ENCODE peak calls at places on chromosomes 13 and 19, in five cellular contexts. One of them, this sample, is unnamed.

GRCh38 chr19:19388568-19389555 is 16.6 kb upstream of the GATAD2A start:
- DNase-seq in thoracic aorta: no peak
- DNase-seq in left lung: no peak
- DNase-seq in cardiac fibroblast: no peak
- DNase-seq in AG10803: no peak
- DNase-seq in this sample: no peak

GRCh38 chr13:77477299-77477848 is 58.1 kb upstream of the SCEL start:
- DNase-seq in cardiac fibroblast: no peak
- DNase-seq in left lung: no peak
- DNase-seq in thoracic aorta: no peak
- DNase-seq in AG10803: no peak
- DNase-seq in this sample: no peak

GRCh38 chr13:82356667-82357066 is 1525.6 kb downstream of the SLITRK1 start:
- DNase-seq in cardiac fibroblast: peak; percentile 18
- DNase-seq in left lung: no peak
- DNase-seq in AG10803: peak; percentile 0
- DNase-seq in thoracic aorta: no peak
- DNase-seq in this sample: no peak

GRCh38 chr13:64688893-64689677 is 2541.1 kb downstream of the PCDH9 start:
- DNase-seq in cardiac fibroblast: peak; percentile 2
- DNase-seq in AG10803: peak; percentile 11
- DNase-seq in left lung: no peak
- DNase-seq in thoracic aorta: no peak
- DNase-seq in this sample: peak; percentile 81

GRCh38 chr19:15614507-15615379 is at the start of gene CYP4F8:
- DNase-seq in left lung: no peak
- DNase-seq in thoracic aorta: no peak
- DNase-seq in AG10803: no peak
- DNase-seq in cardiac fibroblast: no peak
- DNase-seq in this sample: no peak

GRCh38 chr13:99280166-99280565 is 22.0 kb upstream of the GPR18 start:
- DNase-seq in thoracic aorta: no peak
- DNase-seq in left lung: no peak
- DNase-seq in cardiac fibroblast: peak; percentile 8
- DNase-seq in AG10803: peak; percentile 85
- DNase-seq in this sample: no peak

GRCh38 chr13:77507931-77508776 is 27.4 kb upstream of the SCEL start:
- DNase-seq in AG10803: peak; percentile 85
- DNase-seq in thoracic aorta: no peak
- DNase-seq in cardiac fibroblast: peak; percentile 35
- DNase-seq in left lung: no peak
- DNase-seq in this sample: peak; percentile 49

GRCh38 chr19:2478324-2478755 is 2.4 kb downstream of the GADD45B start:
- DNase-seq in AG10803: peak; percentile 79
- DNase-seq in cardiac fibroblast: peak; percentile 85
- DNase-seq in left lung: no peak
- DNase-seq in thoracic aorta: peak; percentile 36
- DNase-seq in this sample: peak; percentile 64

GRCh38 chr19:43809762-43810696 is 7.8 kb upstream of the LYPD5 start:
- DNase-seq in thoracic aorta: no peak
- DNase-seq in cardiac fibroblast: peak; percentile 79
- DNase-seq in AG10803: peak; percentile 67
- DNase-seq in left lung: no peak
- DNase-seq in this sample: peak; percentile 74

GRCh38 chr19:2952953-2953481 is 8.2 kb upstream of the ZNF77 start:
- DNase-seq in left lung: peak; percentile 43
- DNase-seq in cardiac fibroblast: peak; percentile 32
- DNase-seq in AG10803: peak; percentile 26
- DNase-seq in thoracic aorta: no peak
- DNase-seq in this sample: no peak

GRCh38 chr19:29665826-29666633 is 769 bp downstream of the PLEKHF1 start:
- DNase-seq in AG10803: peak; percentile 69
- DNase-seq in cardiac fibroblast: peak; percentile 88
- DNase-seq in left lung: peak; percentile 70
- DNase-seq in thoracic aorta: no peak
- DNase-seq in this sample: peak; percentile 66

GRCh38 chr19:1825909-1826556 is 14.0 kb upstream of the ATP8B3 start:
- DNase-seq in AG10803: peak; percentile 52
- DNase-seq in cardiac fibroblast: peak; percentile 74
- DNase-seq in thoracic aorta: no peak
- DNase-seq in left lung: peak; percentile 92
- DNase-seq in this sample: peak; percentile 56

GRCh38 chr19:40246292-40247073 is 20.0 kb upstream of the CCNP start:
- DNase-seq in left lung: peak; percentile 1
- DNase-seq in thoracic aorta: no peak
- DNase-seq in AG10803: no peak
- DNase-seq in cardiac fibroblast: no peak
- DNase-seq in this sample: no peak

GRCh38 chr13:32056316-32056715 is 24.7 kb downstream of the FRY start:
- DNase-seq in left lung: no peak
- DNase-seq in thoracic aorta: no peak
- DNase-seq in AG10803: no peak
- DNase-seq in cardiac fibroblast: no peak
- DNase-seq in this sample: no peak

GRCh38 chr13:113971471-113972231 is 2.2 kb downstream of the C13orf46 start:
- DNase-seq in AG10803: no peak
- DNase-seq in left lung: peak; percentile 78
- DNase-seq in cardiac fibroblast: no peak
- DNase-seq in thoracic aorta: peak; percentile 1
- DNase-seq in this sample: no peak

GRCh38 chr19:13983213-13983889 is 22.8 kb downstream of the RFX1 start:
- DNase-seq in AG10803: no peak
- DNase-seq in left lung: no peak
- DNase-seq in thoracic aorta: no peak
- DNase-seq in cardiac fibroblast: no peak
- DNase-seq in this sample: no peak

GRCh38 chr19:7928741-7929701 is 3.1 kb upstream of the CTXN1 start:
- DNase-seq in cardiac fibroblast: peak; percentile 93
- DNase-seq in left lung: peak; percentile 77
- DNase-seq in AG10803: peak; percentile 89
- DNase-seq in thoracic aorta: no peak
- DNase-seq in this sample: peak; percentile 88

GRCh38 chr19:10863107-10863700 is 8.1 kb upstream of the CARM1 start:
- DNase-seq in left lung: peak; percentile 25
- DNase-seq in AG10803: peak; percentile 26
- DNase-seq in thoracic aorta: no peak
- DNase-seq in cardiac fibroblast: peak; percentile 31
- DNase-seq in this sample: no peak

GRCh38 chr19:34325961-34326360 is 39.0 kb upstream of the GPI start:
- DNase-seq in AG10803: no peak
- DNase-seq in cardiac fibroblast: no peak
- DNase-seq in left lung: no peak
- DNase-seq in thoracic aorta: no peak
- DNase-seq in this sample: peak; percentile 60

GRCh38 chr19:4174212-4174894 is 8.0 kb downstream of the SIRT6 start:
- DNase-seq in thoracic aorta: no peak
- DNase-seq in AG10803: no peak
- DNase-seq in cardiac fibroblast: no peak
- DNase-seq in left lung: peak; percentile 51
- DNase-seq in this sample: no peak